ENCODE peak calls at places on chromosomes 12 and 14, in six cellular contexts. A, V, B, O, E and F are unnamed samples.

GRCh38 chr12:27109339-27110023 is 27.1 kb upstream of the C12orf71 start:
- DNase-seq in E (no peak), B (no peak), V (no peak), A (no peak), O (peak), F (no peak)

GRCh38 chr12:94849411-94849976 is 154.0 kb downstream of the NDUFA12 start:
- DNase-seq in O (no peak), V (no peak), A (no peak), B (no peak), E (no peak), F (no peak)

GRCh38 chr12:24605916-24606315 is 343.0 kb downstream of the BCAT1 start:
- DNase-seq in E (no peak), O (no peak), A (no peak), V (no peak), B (no peak), F (no peak)

GRCh38 chr14:99190696-99191662 is 81.0 kb downstream of the BCL11B start:
- DNase-seq in A (no peak), E (no peak), B (no peak), O (no peak), V (no peak), F (no peak)

GRCh38 chr14:61659582-61659981 is 35.7 kb upstream of the HIF1A start:
- DNase-seq in O (no peak), A (no peak), V (no peak), B (no peak), E (no peak), F (no peak)

GRCh38 chr14:30295980-30296379 is 263.0 kb upstream of the G2E3 start:
- DNase-seq in V (no peak), O (no peak), E (no peak), A (no peak), B (no peak), F (no peak)

GRCh38 chr14:105484997-105485393 is 1.7 kb upstream of the CRIP1 start:
- DNase-seq in O (no peak), V (no peak), E (no peak), A (no peak), B (no peak), F (no peak)

GRCh38 chr12:10395390-10395998 is 5.7 kb upstream of the KLRK1 start:
- DNase-seq in V (no peak), O (peak), A (no peak), B (no peak), E (no peak), F (no peak)

GRCh38 chr12:128850400-128850799 is 2.9 kb upstream of the GLT1D1 start:
- DNase-seq in O (no peak), A (no peak), E (no peak), B (no peak), V (no peak), F (no peak)

GRCh38 chr14:68574906-68575305 is 218.0 kb downstream of the ZFP36L1 start:
- DNase-seq in B (no peak), O (peak), A (no peak), V (no peak), E (no peak), F (no peak)

GRCh38 chr14:103696027-103696402 is 19.2 kb downstream of the XRCC3 start:
- DNase-seq in B (no peak), O (peak), E (no peak), V (no peak), A (no peak), F (no peak)

GRCh38 chr12:71438670-71439361 is 782 bp upstream of the LGR5 start:
- DNase-seq in B (no peak), A (no peak), V (no peak), E (no peak), O (no peak), F (no peak)

GRCh38 chr14:52265248-52265647 is 2.2 kb upstream of the PTGDR start:
- DNase-seq in V (no peak), A (no peak), O (no peak), B (no peak), E (no peak), F (no peak)

GRCh38 chr12:71746983-71747611 is 7.6 kb upstream of the RAB21 start:
- DNase-seq in A (peak), E (no peak), B (peak), V (peak), O (peak), F (peak)

GRCh38 chr12:104073699-104074098 is 9.4 kb downstream of the HCFC2 start:
- DNase-seq in V (no peak), A (no peak), B (no peak), O (no peak), E (no peak), F (no peak)

GRCh38 chr14:41607119-41607785 is 576 bp downstream of the LRFN5 start:
- DNase-seq in E (no peak), A (no peak), O (no peak), V (no peak), B (peak), F (no peak)

GRCh38 chr12:57772429-57773322 is at the start of gene EEF1AKMT3:
- DNase-seq in O (peak), A (no peak), B (peak), V (peak), E (no peak), F (peak)

GRCh38 chr12:67792185-67792584 is 143.6 kb downstream of the DYRK2 start:
- DNase-seq in V (no peak), O (no peak), B (no peak), A (no peak), E (no peak), F (no peak)

GRCh38 chr14:65229431-65230286 is 127.3 kb upstream of the MAX start:
- DNase-seq in B (peak), E (no peak), V (no peak), O (peak), A (peak), F (no peak)

GRCh38 chr14:31536201-31536960 is 24.8 kb upstream of the NUBPL start:
- DNase-seq in V (no peak), B (no peak), O (peak), E (no peak), A (no peak), F (no peak)

GRCh38 chr12:110105961-110106540 is 18.1 kb upstream of the IFT81 start:
- DNase-seq in O (no peak), B (peak), E (no peak), A (no peak), V (no peak), F (no peak)

GRCh38 chr12:104201238-104202001 is 14.2 kb upstream of the TXNRD1 start:
- DNase-seq in A (peak), B (peak), O (peak), V (peak), E (peak), F (peak)

GRCh38 chr14:85531141-85531593 is 1.2 kb downstream of the FLRT2 start:
- DNase-seq in A (no peak), E (no peak), O (peak), B (peak), V (no peak), F (no peak)

GRCh38 chr12:2976581-2976996 is 17.4 kb downstream of the TEAD4 start:
- DNase-seq in A (no peak), E (no peak), V (no peak), O (no peak), B (no peak), F (no peak)

GRCh38 chr12:123050331-123050809 is 69.9 kb downstream of the ARL6IP4 start:
- DNase-seq in E (no peak), B (no peak), A (no peak), O (peak), V (no peak), F (no peak)

GRCh38 chr12:106645074-106645421 is 62.2 kb downstream of the RFX4 start:
- DNase-seq in B (no peak), V (no peak), O (peak), A (no peak), E (no peak), F (no peak)

GRCh38 chr12:53174881-53175491 is 5.5 kb upstream of the ZNF740 start:
- DNase-seq in B (no peak), A (no peak), E (no peak), O (peak), V (no peak), F (no peak)

GRCh38 chr12:100857971-100858370 is 63.4 kb downstream of the ANO4 start:
- DNase-seq in O (peak), A (no peak), B (no peak), E (no peak), V (no peak), F (no peak)

GRCh38 chr12:121673013-121673441 is 3.6 kb upstream of the MORN3 start:
- DNase-seq in V (no peak), A (no peak), B (no peak), O (no peak), E (no peak), F (no peak)